ENCODE peak calls at places on chromosomes 12 and 14, in seven cellular contexts. Z is IMR-90, D is fibroblast of mammary gland, X is progenitor cell of endocrine pancreas, L is AG20443, C is ecto neural progenitor cell, W is T follicular helper cell. M is an unnamed sample.

GRCh38 chr14:50745401-50746058 is 77.4 kb upstream of the SAV1 start:
- DNase-seq in W (no peak), C (no peak), D (no peak), Z (no peak), L (no peak), X (no peak), M (no peak)

GRCh38 chr14:103846569-103847438 is 571 bp downstream of the PPP1R13B start:
- DNase-seq in D (no peak), X (peak), L (peak), W (no peak), C (peak), Z (no peak), M (peak)

GRCh38 chr12:121279507-121279915 is 17.0 kb downstream of the CAMKK2 start:
- DNase-seq in D (peak), C (no peak), Z (peak), X (no peak), W (no peak), L (peak), M (no peak)

GRCh38 chr12:119843100-119843499 is 34.0 kb downstream of the CIT start:
- DNase-seq in L (peak), W (no peak), D (peak), Z (peak), C (no peak), X (no peak), M (no peak)

GRCh38 chr12:108881953-108882352 is 2.1 kb downstream of the DAO start:
- DNase-seq in Z (no peak), W (no peak), X (no peak), L (no peak), C (no peak), D (no peak), M (peak)

GRCh38 chr14:36173161-36173560 is 3.4 kb downstream of the PTCSC3 start:
- DNase-seq in W (no peak), D (no peak), Z (no peak), X (no peak), C (no peak), L (no peak), M (no peak)

GRCh38 chr12:76555226-76555767 is 4.3 kb downstream of the OSBPL8 start:
- DNase-seq in W (no peak), D (peak), Z (peak), X (no peak), L (no peak), C (no peak), M (no peak)

GRCh38 chr14:24164591-24164991 is 3.5 kb downstream of the IRF9 start:
- DNase-seq in D (no peak), L (no peak), X (no peak), Z (no peak), W (no peak), C (no peak), M (no peak)

GRCh38 chr14:89956294-89957009 is 725 bp downstream of the TDP1 start:
- DNase-seq in C (peak), X (peak), D (peak), W (peak), Z (peak), L (peak), M (no peak)

GRCh38 chr14:54627718-54628345 is 60.9 kb downstream of the SAMD4A start:
- DNase-seq in X (no peak), Z (peak), D (peak), C (no peak), W (peak), L (peak), M (peak)

M was measured in left kidney.